ENCODE peak calls at places on chromosomes 1 and 21, in nine cellular contexts. K is stimulated activated CD8-positive, alpha-beta memory T cell treated with anti-CD3 and anti-CD28 coated beads, Interleukin-4, amount 100 ng/mL, for 4 hours; C is Peyer's patch; M is activated T-helper 1 cell treated with Interleukin-2 at 50 U/mL for 16 hours; I is cardiac muscle cell; T is T-helper 2 cell; G is fibroblast of pulmonary artery; N is activated CD8-positive, alpha-beta T cell treated with anti-CD3 and anti-CD28 coated beads for 36 hours; H is nephron progenitor cell. X is an unnamed sample.
A peak's percentile ranks its signal among the peaks of the same experiment; 100 is the strongest.

GRCh38 chr1:65235867-65236805 is 73.2 kb upstream of the DNAJC6 start:
- DNase-seq in K (no peak), C (no peak), M (no peak), I (peak; percentile 69), T (no peak), G (peak; percentile 65), N (no peak), H (no peak), X (no peak)

GRCh38 chr1:55298167-55298894 is 83.2 kb upstream of the USP24 start:
- DNase-seq in K (no peak), C (no peak), M (no peak), I (no peak), T (no peak), G (no peak), N (no peak), H (no peak), X (no peak)

GRCh38 chr21:34198232-34199120 is 125.1 kb downstream of the MRPS6 start:
- DNase-seq in K (no peak), C (no peak), M (no peak), I (peak; percentile 18), T (no peak), G (no peak), N (peak; percentile 74), H (no peak), X (peak; percentile 18)

GRCh38 chr1:179351281-179351680 is 14.5 kb upstream of the AXDND1 start:
- DNase-seq in K (no peak), C (no peak), M (no peak), I (no peak), T (no peak), G (peak; percentile 18), N (no peak), H (no peak), X (no peak)

GRCh38 chr1:216804107-216804506 is 80.9 kb upstream of the ESRRG start:
- DNase-seq in K (no peak), C (no peak), M (no peak), I (no peak), T (no peak), G (no peak), N (no peak), H (no peak), X (no peak)

GRCh38 chr21:44681152-44681551 is 811 bp downstream of the KRTAP12-1 start:
- DNase-seq in K (no peak), C (no peak), M (no peak), I (no peak), T (no peak), G (no peak), N (no peak), H (no peak), X (no peak)

GRCh38 chr1:101150676-101151075 is 86.1 kb upstream of the S1PR1 start:
- DNase-seq in K (no peak), C (no peak), M (no peak), I (no peak), T (no peak), G (peak; percentile 55), N (no peak), H (no peak), X (no peak)

GRCh38 chr1:185998391-185998790 is 264.2 kb downstream of the HMCN1 start:
- DNase-seq in K (no peak), C (no peak), M (no peak), I (no peak), T (no peak), G (no peak), N (no peak), H (no peak), X (no peak)

GRCh38 chr21:37912616-37913015 is 3.6 kb downstream of the KCNJ6 start:
- DNase-seq in K (no peak), C (no peak), M (no peak), I (no peak), T (no peak), G (no peak), N (no peak), H (no peak), X (no peak)

GRCh38 chr1:31135973-31136600 is 70.6 kb upstream of the PUM1 start:
- DNase-seq in K (no peak), C (no peak), M (no peak), I (no peak), T (no peak), G (no peak), N (no peak), H (no peak), X (no peak)

GRCh38 chr21:38244885-38245869 is 11.6 kb upstream of the KCNJ15 start:
- DNase-seq in K (peak; percentile 32), C (no peak), M (peak; percentile 20), I (no peak), T (no peak), G (peak; percentile 92), N (peak; percentile 86), H (no peak), X (peak; percentile 36)

GRCh38 chr1:170734412-170735175 is 70.7 kb downstream of the PRRX1 start:
- DNase-seq in K (no peak), C (no peak), M (no peak), I (no peak), T (no peak), G (peak; percentile 16), N (no peak), H (no peak), X (no peak)

GRCh38 chr1:230086152-230086551 is 19.1 kb downstream of the GALNT2 start:
- DNase-seq in K (no peak), C (no peak), M (no peak), I (no peak), T (no peak), G (no peak), N (no peak), H (no peak), X (no peak)

GRCh38 chr1:2348346-2349275 is 42.7 kb downstream of the MORN1 start:
- DNase-seq in K (no peak), C (no peak), M (no peak), I (no peak), T (no peak), G (no peak), N (no peak), H (no peak), X (peak; percentile 1)

GRCh38 chr1:178726545-178726944 is 1.5 kb downstream of the RALGPS2 start:
- DNase-seq in K (no peak), C (no peak), M (no peak), I (no peak), T (no peak), G (no peak), N (no peak), H (no peak), X (no peak)

GRCh38 chr1:59083946-59084865 is 212.7 kb upstream of the FGGY start:
- DNase-seq in K (no peak), C (no peak), M (no peak), I (no peak), T (no peak), G (peak; percentile 55), N (peak; percentile 8), H (no peak), X (no peak)

GRCh38 chr1:91490501-91490900 is 10.2 kb upstream of the CDC7 start:
- DNase-seq in K (no peak), C (no peak), M (no peak), I (no peak), T (no peak), G (no peak), N (no peak), H (no peak), X (no peak)

GRCh38 chr1:169106095-169106920 is at the start of gene ATP1B1:
- DNase-seq in K (peak; percentile 58), C (peak; percentile 96), M (peak; percentile 68), I (peak; percentile 97), T (peak; percentile 63), G (peak; percentile 83), N (peak; percentile 82), H (peak; percentile 94), X (peak; percentile 73)

GRCh38 chr1:97433520-97434175 is 487.2 kb downstream of the DPYD start:
- DNase-seq in K (no peak), C (no peak), M (no peak), I (no peak), T (no peak), G (peak; percentile 89), N (no peak), H (no peak), X (no peak)

GRCh38 chr1:156194300-156194652 is 372 bp downstream of the SLC25A44 start:
- DNase-seq in K (no peak), C (no peak), M (no peak), I (no peak), T (no peak), G (no peak), N (peak; percentile 23), H (no peak), X (no peak)

GRCh38 chr1:29236743-29236992 is 346 bp downstream of the PTPRU start:
- DNase-seq in K (no peak), C (no peak), M (no peak), I (no peak), T (no peak), G (peak; percentile 36), N (no peak), H (no peak), X (no peak)

GRCh38 chr1:207020016-207020708 is 12.4 kb downstream of the C1orf116 start:
- DNase-seq in K (no peak), C (peak; percentile 61), M (no peak), I (no peak), T (no peak), G (no peak), N (no peak), H (no peak), X (no peak)

GRCh38 chr1:111725192-111725591 is 14.0 kb downstream of the INKA2 start:
- DNase-seq in K (no peak), C (no peak), M (no peak), I (peak; percentile 43), T (no peak), G (no peak), N (no peak), H (peak; percentile 47), X (no peak)

GRCh38 chr1:147892216-147892615 is 10.4 kb upstream of the GJA8 start:
- DNase-seq in K (no peak), C (no peak), M (no peak), I (peak; percentile 51), T (no peak), G (peak; percentile 16), N (peak; percentile 15), H (peak; percentile 16), X (no peak)

GRCh38 chr1:41149570-41149969 is 92.5 kb downstream of the SCMH1 start:
- DNase-seq in K (no peak), C (no peak), M (no peak), I (no peak), T (no peak), G (no peak), N (no peak), H (no peak), X (no peak)

GRCh38 chr1:225368036-225368552 is 59.7 kb downstream of the LBR start:
- DNase-seq in K (no peak), C (no peak), M (no peak), I (no peak), T (no peak), G (no peak), N (no peak), H (no peak), X (no peak)